ENCODE peak calls at places on chromosomes 1 and 21, in eight cellular contexts. P, U, B, E, Q, K, G and M are unnamed samples.

GRCh38 chr1:42587753-42588152 is 70.5 kb upstream of the PPIH start:
- DNase-seq in P (no peak), U (no peak), B (no peak), E (no peak), Q (no peak), K (no peak), G (no peak), M (no peak)

GRCh38 chr1:15856888-15857287 is 9.4 kb downstream of the SPEN start:
- DNase-seq in P (no peak), U (no peak), B (no peak), E (no peak), Q (no peak), K (no peak), G (no peak), M (no peak)

GRCh38 chr1:162087118-162087517 is 17.6 kb downstream of the NOS1AP start:
- DNase-seq in P (peak; percentile 8), U (no peak), B (no peak), E (no peak), Q (no peak), K (no peak), G (no peak), M (no peak)

GRCh38 chr1:109895720-109896504 is 14.7 kb upstream of the CSF1 start:
- DNase-seq in P (peak; percentile 71), U (no peak), B (no peak), E (no peak), Q (no peak), K (no peak), G (no peak), M (no peak)

GRCh38 chr1:110190282-110190929 is 19.7 kb upstream of the KCNC4 start:
- DNase-seq in P (no peak), U (no peak), B (peak; percentile 48), E (no peak), Q (no peak), K (no peak), G (no peak), M (no peak)

GRCh38 chr1:119637719-119638118 is 10.3 kb downstream of the ZNF697 start:
- DNase-seq in P (no peak), U (no peak), B (no peak), E (no peak), Q (no peak), K (no peak), G (no peak), M (no peak)

GRCh38 chr21:46323227-46323709 is 402 bp downstream of the C21orf58 start:
- DNase-seq in P (no peak), U (peak; percentile 13), B (no peak), E (no peak), Q (no peak), K (no peak), G (no peak), M (no peak)

GRCh38 chr1:46288485-46289133 is 14.8 kb downstream of the LRRC41 start:
- DNase-seq in P (peak; percentile 28), U (no peak), B (no peak), E (no peak), Q (no peak), K (no peak), G (no peak), M (no peak)

GRCh38 chr1:55262822-55263221 is 47.7 kb upstream of the USP24 start:
- DNase-seq in P (peak; percentile 86), U (no peak), B (no peak), E (no peak), Q (no peak), K (no peak), G (no peak), M (no peak)

GRCh38 chr1:17295292-17295691 is 12.7 kb upstream of the PADI4 start:
- DNase-seq in P (no peak), U (no peak), B (no peak), E (no peak), Q (no peak), K (no peak), G (no peak), M (no peak)

GRCh38 chr1:171252482-171252881 is 4.2 kb downstream of the FMO1 start:
- DNase-seq in P (no peak), U (no peak), B (peak; percentile 49), E (no peak), Q (peak; percentile 52), K (peak; percentile 9), G (no peak), M (peak; percentile 11)

GRCh38 chr1:219495737-219496408 is 117.0 kb downstream of the ZC3H11B start:
- DNase-seq in P (no peak), U (no peak), B (no peak), E (no peak), Q (no peak), K (no peak), G (peak; percentile 6), M (no peak)

GRCh38 chr1:245225267-245225666 is 70.5 kb downstream of the KIF26B start:
- DNase-seq in P (peak; percentile 24), U (no peak), B (no peak), E (no peak), Q (no peak), K (no peak), G (no peak), M (no peak)

GRCh38 chr1:115098979-115099692 is 9.8 kb upstream of the TSPAN2 start:
- DNase-seq in P (peak; percentile 49), U (peak; percentile 28), B (peak; percentile 52), E (peak; percentile 60), Q (peak; percentile 44), K (peak; percentile 75), G (peak; percentile 63), M (peak; percentile 28)

GRCh38 chr1:171245458-171246064 is 2.7 kb upstream of the FMO1 start:
- DNase-seq in P (peak; percentile 56), U (no peak), B (no peak), E (no peak), Q (no peak), K (no peak), G (no peak), M (peak; percentile 8)

GRCh38 chr1:83769594-83770321 is 229.2 kb downstream of the TTLL7 start:
- DNase-seq in P (no peak), U (no peak), B (no peak), E (no peak), Q (no peak), K (no peak), G (no peak), M (no peak)

GRCh38 chr1:19591482-19592093 is 52.5 kb upstream of the NBL1 start:
- DNase-seq in P (no peak), U (no peak), B (no peak), E (no peak), Q (no peak), K (no peak), G (no peak), M (no peak)

GRCh38 chr1:21468597-21468996 is 28.7 kb downstream of the NBPF3 start:
- DNase-seq in P (peak; percentile 56), U (peak; percentile 21), B (peak; percentile 33), E (no peak), Q (no peak), K (no peak), G (no peak), M (no peak)

GRCh38 chr1:9892563-9893528 is 17.2 kb downstream of the CTNNBIP1 start:
- DNase-seq in P (peak; percentile 90), U (no peak), B (peak; percentile 80), E (no peak), Q (no peak), K (no peak), G (no peak), M (no peak)

GRCh38 chr1:228021526-228022030 is 14.8 kb downstream of the WNT3A start:
- DNase-seq in P (no peak), U (no peak), B (no peak), E (no peak), Q (no peak), K (no peak), G (no peak), M (no peak)

GRCh38 chr21:34983680-34984086 is 65.4 kb downstream of the RUNX1 start:
- DNase-seq in P (peak; percentile 87), U (peak; percentile 58), B (no peak), E (no peak), Q (peak; percentile 12), K (no peak), G (no peak), M (no peak)

GRCh38 chr1:218384576-218384975 is 39.4 kb downstream of the TGFB2 start:
- DNase-seq in P (peak; percentile 42), U (no peak), B (no peak), E (no peak), Q (no peak), K (no peak), G (peak; percentile 59), M (no peak)

GRCh38 chr1:1922782-1923680 is 4.0 kb upstream of the TMEM52 start:
- DNase-seq in P (no peak), U (no peak), B (no peak), E (no peak), Q (no peak), K (no peak), G (no peak), M (no peak)

GRCh38 chr1:222418654-222419053 is 129.2 kb downstream of the HHIPL2 start:
- DNase-seq in P (no peak), U (no peak), B (no peak), E (no peak), Q (no peak), K (no peak), G (no peak), M (no peak)

GRCh38 chr1:198187973-198188588 is 31.3 kb downstream of the NEK7 start:
- DNase-seq in P (no peak), U (no peak), B (no peak), E (no peak), Q (no peak), K (no peak), G (no peak), M (no peak)

GRCh38 chr1:114224196-114224907 is 70.7 kb upstream of the SYT6 start:
- DNase-seq in P (no peak), U (no peak), B (no peak), E (no peak), Q (no peak), K (no peak), G (no peak), M (no peak)

GRCh38 chr1:209057901-209058300 is 525.6 kb upstream of the CAMK1G start:
- DNase-seq in P (no peak), U (no peak), B (no peak), E (no peak), Q (no peak), K (no peak), G (no peak), M (no peak)

GRCh38 chr1:108785264-108785663 is 38.8 kb downstream of the STXBP3 start:
- DNase-seq in P (no peak), U (no peak), B (no peak), E (no peak), Q (no peak), K (no peak), G (no peak), M (no peak)